ENCODE peak calls at places on chromosome 6, in five cellular contexts. One of them, this sample, is unnamed.

GRCh38 chr6:156545021-156545420 is 232.2 kb upstream of the ARID1B start:
- DNase-seq in MM.1S: no peak
- DNase-seq in activated CD4-positive, alpha-beta T cell treated with anti-CD3 and anti-CD28 coated beads, Interleukin-2, amount 50 U/mL, for 24 hours: no peak
- DNase-seq in KBM-7: no peak
- DNase-seq in HS-5: no peak
- DNase-seq in this sample: no peak

GRCh38 chr6:63372951-63373533 is 53.3 kb upstream of the LGSN start:
- DNase-seq in MM.1S: no peak
- DNase-seq in activated CD4-positive, alpha-beta T cell treated with anti-CD3 and anti-CD28 coated beads, Interleukin-2, amount 50 U/mL, for 24 hours: no peak
- DNase-seq in KBM-7: no peak
- DNase-seq in HS-5: no peak
- DNase-seq in this sample: no peak

GRCh38 chr6:17472653-17473183 is 79.3 kb downstream of the CAP2 start:
- DNase-seq in MM.1S: no peak
- DNase-seq in activated CD4-positive, alpha-beta T cell treated with anti-CD3 and anti-CD28 coated beads, Interleukin-2, amount 50 U/mL, for 24 hours: no peak
- DNase-seq in KBM-7: no peak
- DNase-seq in HS-5: no peak
- DNase-seq in this sample: no peak

GRCh38 chr6:44917430-44917829 is 410.7 kb upstream of the RUNX2 start:
- DNase-seq in MM.1S: no peak
- DNase-seq in activated CD4-positive, alpha-beta T cell treated with anti-CD3 and anti-CD28 coated beads, Interleukin-2, amount 50 U/mL, for 24 hours: no peak
- DNase-seq in KBM-7: no peak
- DNase-seq in HS-5: no peak
- DNase-seq in this sample: no peak

GRCh38 chr6:96716221-96716620 is 121.1 kb downstream of the GPR63 start:
- DNase-seq in MM.1S: no peak
- DNase-seq in activated CD4-positive, alpha-beta T cell treated with anti-CD3 and anti-CD28 coated beads, Interleukin-2, amount 50 U/mL, for 24 hours: no peak
- DNase-seq in KBM-7: no peak
- DNase-seq in HS-5: no peak
- DNase-seq in this sample: no peak

GRCh38 chr6:16688984-16689636 is 72.2 kb downstream of the ATXN1 start:
- DNase-seq in MM.1S: no peak
- DNase-seq in activated CD4-positive, alpha-beta T cell treated with anti-CD3 and anti-CD28 coated beads, Interleukin-2, amount 50 U/mL, for 24 hours: no peak
- DNase-seq in KBM-7: no peak
- DNase-seq in HS-5: no peak
- DNase-seq in this sample: peak

GRCh38 chr6:21802611-21802899 is 209.0 kb downstream of the SOX4 start:
- DNase-seq in MM.1S: no peak
- DNase-seq in activated CD4-positive, alpha-beta T cell treated with anti-CD3 and anti-CD28 coated beads, Interleukin-2, amount 50 U/mL, for 24 hours: no peak
- DNase-seq in KBM-7: no peak
- DNase-seq in HS-5: no peak
- DNase-seq in this sample: no peak

GRCh38 chr6:158819213-158819976 is at the start of gene EZR:
- DNase-seq in MM.1S: peak
- DNase-seq in activated CD4-positive, alpha-beta T cell treated with anti-CD3 and anti-CD28 coated beads, Interleukin-2, amount 50 U/mL, for 24 hours: peak
- DNase-seq in KBM-7: peak
- DNase-seq in HS-5: no peak
- DNase-seq in this sample: peak

GRCh38 chr6:108872001-108872974 is 24.1 kb downstream of the ARMC2 start:
- DNase-seq in MM.1S: no peak
- DNase-seq in activated CD4-positive, alpha-beta T cell treated with anti-CD3 and anti-CD28 coated beads, Interleukin-2, amount 50 U/mL, for 24 hours: no peak
- DNase-seq in KBM-7: no peak
- DNase-seq in HS-5: no peak
- DNase-seq in this sample: peak

GRCh38 chr6:14888575-14889000 is 357.3 kb upstream of the JARID2 start:
- DNase-seq in MM.1S: no peak
- DNase-seq in activated CD4-positive, alpha-beta T cell treated with anti-CD3 and anti-CD28 coated beads, Interleukin-2, amount 50 U/mL, for 24 hours: no peak
- DNase-seq in KBM-7: no peak
- DNase-seq in HS-5: no peak
- DNase-seq in this sample: peak

GRCh38 chr6:44787254-44787844 is 399.8 kb downstream of the CDC5L start:
- DNase-seq in MM.1S: no peak
- DNase-seq in activated CD4-positive, alpha-beta T cell treated with anti-CD3 and anti-CD28 coated beads, Interleukin-2, amount 50 U/mL, for 24 hours: no peak
- DNase-seq in KBM-7: no peak
- DNase-seq in HS-5: no peak
- DNase-seq in this sample: no peak

GRCh38 chr6:166463363-166464067 is 80.8 kb upstream of the MPC1 start:
- DNase-seq in MM.1S: no peak
- DNase-seq in activated CD4-positive, alpha-beta T cell treated with anti-CD3 and anti-CD28 coated beads, Interleukin-2, amount 50 U/mL, for 24 hours: no peak
- DNase-seq in KBM-7: peak
- DNase-seq in HS-5: no peak
- DNase-seq in this sample: peak

GRCh38 chr6:161369339-161369738 is 95.5 kb upstream of the AGPAT4 start:
- DNase-seq in MM.1S: no peak
- DNase-seq in activated CD4-positive, alpha-beta T cell treated with anti-CD3 and anti-CD28 coated beads, Interleukin-2, amount 50 U/mL, for 24 hours: no peak
- DNase-seq in KBM-7: peak
- DNase-seq in HS-5: peak
- DNase-seq in this sample: peak

GRCh38 chr6:31686483-31686882 is 5.6 kb upstream of the LY6G5C start:
- DNase-seq in MM.1S: no peak
- DNase-seq in activated CD4-positive, alpha-beta T cell treated with anti-CD3 and anti-CD28 coated beads, Interleukin-2, amount 50 U/mL, for 24 hours: no peak
- DNase-seq in KBM-7: no peak
- DNase-seq in HS-5: no peak
- DNase-seq in this sample: no peak

GRCh38 chr6:133953634-133954415 is 801 bp downstream of the TBPL1 start:
- DNase-seq in MM.1S: peak
- DNase-seq in activated CD4-positive, alpha-beta T cell treated with anti-CD3 and anti-CD28 coated beads, Interleukin-2, amount 50 U/mL, for 24 hours: no peak
- DNase-seq in KBM-7: no peak
- DNase-seq in HS-5: no peak
- DNase-seq in this sample: no peak

GRCh38 chr6:54690596-54690995 is 156.0 kb upstream of the FAM83B start:
- DNase-seq in MM.1S: no peak
- DNase-seq in activated CD4-positive, alpha-beta T cell treated with anti-CD3 and anti-CD28 coated beads, Interleukin-2, amount 50 U/mL, for 24 hours: no peak
- DNase-seq in KBM-7: no peak
- DNase-seq in HS-5: no peak
- DNase-seq in this sample: no peak

GRCh38 chr6:155026366-155027045 is 31.4 kb downstream of the TIAM2 start:
- DNase-seq in MM.1S: no peak
- DNase-seq in activated CD4-positive, alpha-beta T cell treated with anti-CD3 and anti-CD28 coated beads, Interleukin-2, amount 50 U/mL, for 24 hours: no peak
- DNase-seq in KBM-7: no peak
- DNase-seq in HS-5: peak
- DNase-seq in this sample: no peak